ENCODE peak calls at places on chromosomes 5 and 9, in four cellular contexts. I is K562, V is GM12891, C is GM12878. U is an unnamed sample.

GRCh38 chr9:79256691-79257213 is 315.0 kb upstream of the TLE4 start:
- DNase-seq in I (no peak), V (no peak), C (no peak), U (no peak)

GRCh38 chr5:172636279-172637050 is 4.6 kb upstream of the NEURL1B start:
- DNase-seq in I (no peak), V (no peak), C (no peak), U (no peak)

GRCh38 chr9:107523539-107523938 is 34.0 kb upstream of the KLF4 start:
- DNase-seq in I (no peak), V (no peak), C (no peak), U (no peak)

GRCh38 chr9:86163503-86163902 is 64.1 kb upstream of the GOLM1 start:
- DNase-seq in I (no peak), V (no peak), C (no peak), U (no peak)

GRCh38 chr5:14871573-14872069 is at the start of gene ANKH:
- DNase-seq in I (peak; percentile 87), V (peak; percentile 77), C (no peak), U (peak; percentile 9)

GRCh38 chr9:1319436-1319835 is 269.3 kb downstream of the DMRT2 start:
- DNase-seq in I (no peak), V (no peak), C (no peak), U (no peak)

GRCh38 chr9:20630241-20630943 is 8.1 kb upstream of the MLLT3 start:
- DNase-seq in I (no peak), V (no peak), C (no peak), U (no peak)

GRCh38 chr5:54362434-54362833 is 52.1 kb upstream of the ARL15 start:
- DNase-seq in I (no peak), V (no peak), C (no peak), U (no peak)

GRCh38 chr5:160835376-160835775 is 16.6 kb downstream of the ATP10B start:
- DNase-seq in I (no peak), V (no peak), C (no peak), U (no peak)

GRCh38 chr5:120160120-120160895 is 303.8 kb upstream of the PRR16 start:
- DNase-seq in I (no peak), V (no peak), C (no peak), U (no peak)

GRCh38 chr5:3218096-3218495 is 377.5 kb upstream of the IRX1 start:
- DNase-seq in I (no peak), V (no peak), C (no peak), U (no peak)

GRCh38 chr5:151036556-151036955 is 16.2 kb downstream of the GPX3 start:
- DNase-seq in I (no peak), V (no peak), C (no peak), U (no peak)

GRCh38 chr5:176817369-176817841 is 7.0 kb downstream of the UNC5A start:
- DNase-seq in I (no peak), V (no peak), C (no peak), U (no peak)

GRCh38 chr9:136697821-136698526 is 10.7 kb upstream of the AGPAT2 start:
- DNase-seq in I (no peak), V (no peak), C (no peak), U (peak; percentile 86)

GRCh38 chr5:165525268-165525667 is 2019.8 kb downstream of the MAT2B start:
- DNase-seq in I (no peak), V (no peak), C (no peak), U (peak; percentile 56)

GRCh38 chr9:13493697-13494096 is 214.2 kb upstream of the MPDZ start:
- DNase-seq in I (no peak), V (no peak), C (no peak), U (no peak)

DNA sequence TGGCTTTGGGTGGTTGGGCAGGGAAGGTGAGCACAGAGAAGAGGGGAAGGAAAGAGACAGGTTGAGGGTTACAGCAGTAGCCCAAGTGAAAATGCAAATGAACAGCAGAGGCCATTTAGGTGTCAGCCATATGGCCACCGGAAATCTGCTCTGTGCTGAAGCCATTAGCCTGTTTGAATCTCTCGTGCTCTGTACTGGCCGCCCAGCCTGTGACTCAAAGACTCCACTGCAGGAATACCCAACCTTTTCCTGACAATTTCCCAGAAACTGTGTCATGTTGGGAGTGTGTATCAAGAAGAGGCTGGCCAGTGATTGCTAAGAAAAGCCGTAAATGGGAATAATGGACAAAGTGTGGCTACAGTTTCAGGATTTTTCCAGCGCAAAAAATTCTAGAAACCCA is 35.9 kb upstream of the RAI14 start:
- DNase-seq in I (no peak), V (no peak), C (no peak), U (no peak)
- TF ChIP-seq SPI1 in I (no peak), V (no peak), C (no peak), U (no peak)

DNA sequence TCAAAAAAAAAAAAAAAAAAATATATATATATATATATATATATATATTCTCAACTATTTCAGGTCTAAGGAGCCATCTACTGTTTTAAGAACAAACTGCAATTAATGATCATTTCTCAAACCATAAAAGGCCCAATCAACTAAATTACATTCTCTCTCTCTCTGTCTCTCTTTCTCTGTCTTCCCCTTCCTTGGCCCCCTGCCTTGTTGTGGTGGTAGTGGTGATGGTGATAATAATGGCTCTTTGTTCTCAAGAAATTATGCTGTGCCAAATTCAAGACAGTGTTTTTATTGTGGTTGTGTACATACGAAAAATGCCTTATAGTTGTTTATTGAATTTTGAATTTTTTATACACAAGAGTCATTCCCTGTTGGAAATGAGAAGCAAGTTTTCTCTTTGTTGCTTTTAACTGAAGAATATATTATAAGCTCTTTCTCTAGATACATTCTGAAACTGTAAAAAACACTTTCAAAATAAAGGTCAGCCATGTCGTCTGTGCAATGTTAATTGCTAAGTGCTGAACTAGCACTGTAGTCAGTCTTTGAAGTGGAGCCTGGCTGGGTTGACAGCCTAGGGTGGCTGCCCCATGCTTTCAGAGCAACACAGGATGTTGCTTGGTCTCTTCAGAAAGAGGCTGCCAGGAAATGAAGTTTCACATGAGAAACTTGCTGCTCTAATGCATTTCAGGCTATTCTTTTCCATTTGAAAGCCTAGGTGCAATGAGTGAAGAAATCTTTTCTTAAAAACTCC is 96.0 kb downstream of the HINT1 start:
- DNase-seq in I (no peak), V (peak; percentile 34), C (peak; percentile 39), U (no peak)
- TF ChIP-seq SPI1 in I (no peak), V (no peak), C (no peak), U (no peak)

GRCh38 chr5:16619136-16619535 is 2.3 kb upstream of the RETREG1 start:
- DNase-seq in I (no peak), V (no peak), C (no peak), U (no peak)

GRCh38 chr5:16616536-16617271 is at the start of gene RETREG1:
- DNase-seq in I (no peak), V (peak; percentile 33), C (no peak), U (peak; percentile 55)

GRCh38 chr5:16615737-16616535 is 861 bp downstream of the RETREG1 start:
- DNase-seq in I (no peak), V (no peak), C (no peak), U (no peak)

GRCh38 chr5:16618138-16618897 is 1.5 kb upstream of the RETREG1 start:
- DNase-seq in I (no peak), V (no peak), C (no peak), U (no peak)

GRCh38 chr5:16617272-16617973 is 626 bp upstream of the RETREG1 start:
- DNase-seq in I (no peak), V (no peak), C (no peak), U (no peak)
- TF ChIP-seq SPI1 in I (no peak), V (no peak), C (no peak), U (no peak)

GRCh38 chr5:158660726-158661125 is 439.0 kb downstream of the EBF1 start:
- DNase-seq in I (no peak), V (no peak), C (no peak), U (no peak)
- TF ChIP-seq SPI1 in I (no peak), V (no peak), C (no peak), U (no peak)

GRCh38 chr5:157603333-157604190 is 28.0 kb upstream of the ADAM19 start:
- DNase-seq in I (no peak), V (no peak), C (no peak), U (peak; percentile 70)
- TF ChIP-seq SPI1 in I (no peak), V (peak; percentile 56), C (peak; percentile 24), U (no peak)

DNA sequence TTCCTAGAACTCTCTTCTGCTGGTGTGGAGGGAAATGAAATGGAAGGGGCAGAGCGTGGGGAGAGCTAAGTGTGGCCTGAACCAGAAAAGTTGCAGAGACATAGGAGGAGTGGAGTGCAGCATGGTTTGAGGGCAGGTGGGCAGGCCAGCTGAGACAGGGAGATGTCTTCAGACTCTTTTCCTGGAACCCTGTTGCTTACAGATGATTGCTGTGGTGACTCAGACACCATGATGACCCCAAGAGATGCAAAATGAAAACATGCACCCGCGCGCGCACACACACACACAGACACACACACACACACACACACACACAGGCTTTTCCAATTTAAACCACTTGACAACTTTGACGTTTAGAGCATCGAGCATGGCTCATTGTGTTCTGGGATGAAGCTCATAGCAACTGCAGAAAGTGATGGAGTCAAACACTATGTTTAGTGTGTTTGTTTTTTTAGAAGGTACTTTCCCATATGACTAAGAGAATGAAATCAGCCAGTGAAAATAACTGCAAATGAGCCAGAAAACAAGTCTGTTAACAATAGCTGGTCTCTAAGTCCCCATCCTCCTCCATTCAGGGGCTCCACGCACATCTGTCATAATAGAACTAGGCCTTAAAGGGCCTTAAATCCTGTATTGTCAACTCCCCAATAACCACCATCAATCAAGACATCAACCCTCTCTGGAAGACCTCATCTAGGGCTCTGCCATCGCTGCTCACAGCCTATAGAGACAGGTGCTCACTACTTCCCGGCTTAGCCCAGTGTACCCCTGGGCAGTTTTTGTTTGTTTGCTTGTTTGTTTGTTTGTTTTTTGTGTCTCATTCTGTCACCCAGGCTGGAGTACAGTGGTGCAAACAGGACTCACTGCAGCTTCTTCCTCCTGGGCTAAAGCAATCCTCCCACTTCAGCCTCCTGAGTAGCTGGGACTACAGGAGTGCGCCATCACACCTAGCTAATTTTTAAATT is 9.6 kb downstream of the TMOD1 start:
- DNase-seq in I (peak; percentile 69), V (no peak), C (peak; percentile 84), U (no peak)
- TF ChIP-seq SPI1 in I (no peak), V (no peak), C (no peak), U (no peak)

GRCh38 chr9:124555043-124555442 is 47.8 kb upstream of the NR5A1 start:
- DNase-seq in I (no peak), V (no peak), C (no peak), U (no peak)

GRCh38 chr9:124550080-124550479 is 42.9 kb upstream of the NR5A1 start:
- DNase-seq in I (no peak), V (no peak), C (no peak), U (no peak)

GRCh38 chr9:124553738-124554137 is 46.5 kb upstream of the NR5A1 start:
- DNase-seq in I (no peak), V (no peak), C (no peak), U (no peak)

DNA sequence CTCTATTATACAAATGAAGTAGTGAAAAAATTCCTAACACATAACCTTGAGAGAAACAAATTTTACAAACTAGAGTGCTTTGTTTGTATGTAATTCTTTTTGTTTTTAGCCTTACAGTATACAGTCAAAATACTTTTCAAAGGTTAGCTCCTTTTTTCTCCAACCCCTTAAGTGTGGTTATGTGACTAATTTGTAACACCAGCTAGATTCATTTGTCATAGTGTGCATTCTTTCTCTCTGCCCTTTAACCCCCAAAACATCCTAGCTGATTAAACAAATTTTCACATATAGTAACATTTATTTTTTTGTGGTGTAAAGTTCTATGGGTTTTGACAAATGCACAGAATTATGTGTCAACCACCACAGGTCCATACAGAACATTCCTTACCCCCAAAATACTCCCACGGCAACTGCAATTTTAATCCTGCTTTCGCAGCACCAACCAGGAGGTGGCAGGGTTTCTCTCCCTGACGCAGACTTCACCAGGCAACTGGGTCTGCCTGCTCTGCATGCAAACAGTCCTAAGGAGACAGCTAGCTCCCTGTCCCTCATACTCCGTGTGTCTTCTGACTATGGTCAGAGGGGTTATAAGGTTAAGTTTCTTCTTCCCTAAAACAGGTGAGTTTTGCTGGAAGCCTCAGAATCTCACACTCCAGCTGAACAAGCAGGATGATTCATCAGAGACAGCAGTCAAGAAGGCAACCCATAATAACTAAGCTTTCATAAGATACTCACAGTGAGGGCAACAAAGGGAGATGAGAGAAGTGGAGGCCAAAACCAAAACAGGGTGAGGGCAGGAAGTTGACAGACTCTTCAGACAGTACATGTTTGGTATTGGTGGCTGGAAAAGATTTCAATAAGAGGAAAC is 44.5 kb upstream of the NR5A1 start:
- DNase-seq in I (peak; percentile 70), V (no peak), C (peak; percentile 4), U (no peak)
- TF ChIP-seq SPI1 in I (no peak), V (no peak), C (no peak), U (no peak)